ENCODE peak calls at places on chromosomes 16 and 17, in nine cellular contexts. B is lung; X is endothelial cell of umbilical vein; R is HEK293T; N is stimulated activated naive CD8-positive, alpha-beta T cell treated with anti-CD3 and anti-CD28 coated beads, Interleukin-15, Interleukin-2, amounts not matched to agents 100 U/mL and 50 U/mL, for 24 hours; T is left cardiac atrium; H is cardiac muscle cell; Y is esophagus muscularis mucosa; P is NCI-H146. W is an unnamed sample.
A peak's percentile ranks its signal among the peaks of the same experiment; 100 is the strongest.

GRCh38 chr17:21286771-21287702 is 2.5 kb downstream of the MAP2K3 start:
- DNase-seq in R (no peak), H (no peak), B (peak; percentile 75), P (no peak), N (peak; percentile 75), T (no peak), Y (no peak), X (no peak), W (no peak)

GRCh38 chr17:36501963-36502362 is 15.5 kb downstream of the ZNHIT3 start:
- DNase-seq in P (no peak), X (no peak), N (no peak), H (no peak), Y (no peak), B (no peak), T (no peak), R (no peak), W (no peak)

GRCh38 chr16:80174416-80174815 is 366.4 kb upstream of the DYNLRB2 start:
- DNase-seq in N (no peak), B (no peak), T (no peak), X (no peak), Y (no peak), P (no peak), R (no peak), H (no peak), W (no peak)

GRCh38 chr17:73342057-73342522 is 30.3 kb upstream of the CDC42EP4 start:
- DNase-seq in X (peak; percentile 86), P (no peak), T (peak; percentile 77), B (peak; percentile 49), N (no peak), H (peak; percentile 35), R (no peak), Y (no peak), W (no peak)

GRCh38 chr16:49081556-49081955 is 200.1 kb downstream of the CBLN1 start:
- DNase-seq in H (no peak), Y (no peak), X (no peak), B (no peak), R (no peak), P (no peak), T (no peak), N (no peak), W (no peak)

GRCh38 chr16:67966549-67967182 is 1.8 kb downstream of the SLC12A4 start:
- DNase-seq in X (peak; percentile 29), Y (no peak), N (no peak), R (no peak), P (no peak), T (peak; percentile 50), H (no peak), B (no peak), W (no peak)

GRCh38 chr16:2008631-2009301 is 855 bp downstream of the ZNF598 start:
- DNase-seq in N (peak; percentile 64), X (peak; percentile 36), Y (no peak), B (no peak), T (no peak), H (no peak), P (peak; percentile 31), R (no peak), W (no peak)

GRCh38 chr16:89338863-89339262 is 121.4 kb downstream of the ZNF778 start:
- DNase-seq in B (no peak), X (no peak), Y (no peak), R (no peak), T (no peak), H (no peak), P (no peak), N (no peak), W (no peak)

GRCh38 chr16:19967561-19967960 is 82.9 kb upstream of the GPRC5B start:
- DNase-seq in X (no peak), B (no peak), P (no peak), N (no peak), T (no peak), Y (no peak), R (no peak), H (no peak), W (no peak)

GRCh38 chr16:75464130-75464918 is at the start of gene TMEM170A:
- DNase-seq in R (peak; percentile 97), P (peak; percentile 96), X (peak; percentile 100), Y (peak; percentile 100), B (peak; percentile 99), T (peak; percentile 100), H (peak; percentile 99), N (peak; percentile 100), W (peak; percentile 100)

GRCh38 chr17:3879181-3879580 is 13.7 kb downstream of the CAMKK1 start:
- DNase-seq in N (no peak), X (no peak), T (peak; percentile 67), B (no peak), H (peak; percentile 52), R (no peak), Y (no peak), P (no peak), W (no peak)

GRCh38 chr17:11467639-11468038 is 130.6 kb upstream of the DNAH9 start:
- DNase-seq in Y (peak; percentile 29), B (no peak), T (no peak), H (no peak), P (no peak), N (no peak), R (no peak), X (no peak), W (no peak)

GRCh38 chr16:89738538-89739317 is 17.4 kb downstream of the ZNF276 start:
- DNase-seq in R (no peak), H (no peak), T (no peak), P (no peak), Y (no peak), N (no peak), B (no peak), X (no peak), W (no peak)

GRCh38 chr17:37674511-37674910 is 31.3 kb upstream of the DDX52 start:
- DNase-seq in H (no peak), B (no peak), X (no peak), T (no peak), N (no peak), Y (no peak), P (no peak), R (no peak), W (no peak)

GRCh38 chr17:1709971-1710806 is at the start of gene TLCD2:
- DNase-seq in Y (no peak), H (peak; percentile 77), P (peak; percentile 48), T (peak; percentile 89), N (no peak), X (peak; percentile 62), R (peak; percentile 64), B (peak; percentile 78), W (peak; percentile 46)

GRCh38 chr16:86117756-86118155 is 218.8 kb downstream of the IRF8 start:
- DNase-seq in T (no peak), R (no peak), B (no peak), X (no peak), Y (no peak), P (no peak), H (no peak), N (no peak), W (no peak)

GRCh38 chr16:77374384-77374783 is 60.5 kb downstream of the ADAMTS18 start:
- DNase-seq in X (no peak), N (no peak), B (no peak), T (no peak), H (no peak), P (no peak), R (no peak), Y (no peak), W (no peak)

GRCh38 chr16:87350681-87351319 is 32.8 kb downstream of the FBXO31 start:
- DNase-seq in B (no peak), X (no peak), P (no peak), H (no peak), N (no peak), R (no peak), T (no peak), Y (no peak), W (no peak)

GRCh38 chr16:50151322-50151721 is 1.8 kb upstream of the TENT4B start:
- DNase-seq in R (no peak), X (no peak), P (no peak), B (no peak), H (no peak), T (no peak), N (no peak), Y (no peak), W (no peak)

GRCh38 chr16:82460761-82461160 is 166.0 kb upstream of the CDH13 start:
- DNase-seq in R (no peak), N (no peak), T (no peak), H (no peak), P (no peak), B (no peak), X (no peak), Y (no peak), W (no peak)

GRCh38 chr16:78551487-78552085 is 452.1 kb downstream of the WWOX start:
- DNase-seq in Y (no peak), H (no peak), B (peak; percentile 31), T (no peak), X (no peak), P (peak; percentile 91), N (no peak), R (no peak), W (no peak)

GRCh38 chr17:49523706-49524472 is 28.8 kb downstream of the NGFR start:
- DNase-seq in P (no peak), N (peak; percentile 55), H (no peak), Y (no peak), T (peak; percentile 26), X (no peak), B (no peak), R (no peak), W (no peak)

GRCh38 chr16:84959045-84959576 is 52.2 kb downstream of the ZDHHC7 start:
- DNase-seq in R (no peak), H (no peak), T (no peak), Y (no peak), N (no peak), B (no peak), X (no peak), P (no peak), W (no peak)

GRCh38 chr17:6313835-6314234 is 121.1 kb downstream of the AIPL1 start:
- DNase-seq in X (no peak), R (no peak), T (no peak), H (no peak), P (no peak), Y (no peak), B (no peak), N (no peak), W (no peak)

GRCh38 chr16:82263456-82264159 is 93.6 kb upstream of the MPHOSPH6 start:
- DNase-seq in Y (no peak), T (peak; percentile 46), X (peak; percentile 55), P (peak; percentile 0), H (peak; percentile 73), N (peak; percentile 55), R (peak; percentile 67), B (peak; percentile 60), W (peak; percentile 28)

GRCh38 chr16:76932541-76933211 is 258.3 kb upstream of the MON1B start:
- DNase-seq in P (no peak), N (no peak), R (no peak), B (no peak), X (peak; percentile 2), T (no peak), H (no peak), Y (no peak), W (no peak)

GRCh38 chr16:1105888-1106620 is 10.0 kb upstream of the C1QTNF8 start:
- DNase-seq in N (peak; percentile 59), R (peak; percentile 90), P (peak; percentile 29), T (peak; percentile 68), X (peak; percentile 57), H (peak; percentile 90), B (peak; percentile 38), Y (no peak), W (peak; percentile 81)